ENCODE peak calls at places on chromosomes 1 and 21, in six cellular contexts. K, V, U, B, X and H are unnamed samples.

GRCh38 chr21:26686278-26686677 is 113.2 kb upstream of the CYYR1 start:
- DNase-seq in K (peak; percentile 7), V (no peak), U (no peak), B (no peak), X (peak; percentile 69), H (no peak)

GRCh38 chr1:186082235-186082937 is 292.7 kb downstream of the TPR start:
- DNase-seq in K (peak; percentile 36), V (peak; percentile 65), U (peak; percentile 83), B (peak; percentile 91), X (no peak), H (peak; percentile 88)

GRCh38 chr21:22842875-22843274 is 1844.7 kb downstream of the NCAM2 start:
- DNase-seq in K (no peak), V (no peak), U (no peak), B (no peak), X (peak; percentile 32), H (no peak)

GRCh38 chr1:114512595-114513280 is 1.7 kb upstream of the TRIM33 start:
- DNase-seq in K (no peak), V (no peak), U (no peak), B (no peak), X (peak; percentile 33), H (no peak)

GRCh38 chr1:50038235-50038809 is 14.6 kb upstream of the AGBL4 start:
- DNase-seq in K (no peak), V (no peak), U (no peak), B (no peak), X (no peak), H (no peak)

GRCh38 chr1:54624466-54625464 is 1.4 kb upstream of the FAM151A start:
- DNase-seq in K (no peak), V (no peak), U (peak; percentile 28), B (no peak), X (no peak), H (no peak)

GRCh38 chr1:157739229-157739901 is 37.6 kb downstream of the FCRL2 start:
- DNase-seq in K (no peak), V (no peak), U (no peak), B (no peak), X (peak; percentile 61), H (no peak)

GRCh38 chr1:112711041-112711440 is 4.1 kb downstream of the PPM1J start:
- DNase-seq in K (no peak), V (no peak), U (no peak), B (no peak), X (no peak), H (peak; percentile 65)

GRCh38 chr1:18004257-18004656 is 103.3 kb upstream of the IGSF21 start:
- DNase-seq in K (no peak), V (no peak), U (no peak), B (no peak), X (no peak), H (no peak)

GRCh38 chr1:17624540-17625256 is 85.2 kb downstream of the ARHGEF10L start:
- DNase-seq in K (peak; percentile 67), V (no peak), U (peak; percentile 83), B (peak; percentile 39), X (no peak), H (no peak)

GRCh38 chr1:74771913-74772515 is 39.1 kb downstream of the TYW3 start:
- DNase-seq in K (peak; percentile 25), V (no peak), U (no peak), B (peak; percentile 31), X (no peak), H (no peak)

GRCh38 chr1:23129846-23130245 is 38.8 kb downstream of the LUZP1 start:
- DNase-seq in K (no peak), V (no peak), U (no peak), B (no peak), X (no peak), H (no peak)

GRCh38 chr1:193629875-193630274 is 443.5 kb upstream of the B3GALT2 start:
- DNase-seq in K (no peak), V (no peak), U (no peak), B (no peak), X (no peak), H (no peak)